ENCODE peak calls at places on chromosome 15, in five cellular contexts. S, B, N, V and Q are unnamed samples.

GRCh38 chr15:61834076-61834697 is 226.1 kb downstream of the VPS13C start:
- DNase-seq in B (peak; percentile 95), S (peak; percentile 85), N (peak; percentile 75), V (peak; percentile 84), Q (peak; percentile 10)

GRCh38 chr15:43499635-43500034 is 6.7 kb upstream of the TP53BP1 start:
- DNase-seq in V (no peak), S (no peak), B (no peak), N (no peak), Q (no peak)

GRCh38 chr15:67859331-67859946 is 19.6 kb upstream of the RNU6-1 start:
- DNase-seq in N (no peak), B (peak; percentile 53), V (no peak), S (no peak), Q (no peak)

GRCh38 chr15:27358751-27359434 is 387.9 kb downstream of the GABRG3 start:
- DNase-seq in B (peak; percentile 83), S (no peak), V (peak; percentile 5), N (no peak), Q (no peak)

GRCh38 chr15:48954538-48954937 is 9.2 kb downstream of the SHC4 start:
- DNase-seq in B (peak; percentile 78), S (no peak), N (no peak), V (peak; percentile 52), Q (no peak)

GRCh38 chr15:43901485-43901884 is 74.7 kb downstream of the WDR76 start:
- DNase-seq in S (no peak), N (no peak), B (no peak), V (no peak), Q (no peak)

GRCh38 chr15:47410243-47410642 is 307.1 kb upstream of the SEMA6D start:
- DNase-seq in S (no peak), N (no peak), V (no peak), B (no peak), Q (no peak)

GRCh38 chr15:69132935-69133861 is 27.2 kb upstream of the GLCE start:
- DNase-seq in B (no peak), V (no peak), S (no peak), N (no peak), Q (no peak)

GRCh38 chr15:99495430-99496301 is 70.1 kb upstream of the MEF2A start:
- DNase-seq in B (no peak), V (peak; percentile 47), S (no peak), N (no peak), Q (no peak)

GRCh38 chr15:20351448-20351961 is 190.1 kb downstream of the GOLGA6L6 start:
- DNase-seq in N (peak; percentile 32), S (no peak), B (peak; percentile 48), V (no peak), Q (no peak)

GRCh38 chr15:100902436-100903190 is 16.5 kb upstream of the LRRK1 start:
- DNase-seq in S (peak; percentile 63), N (peak; percentile 82), V (peak; percentile 96), B (peak; percentile 28), Q (no peak)

GRCh38 chr15:38758001-38758400 is 193.4 kb upstream of the RASGRP1 start:
- DNase-seq in B (no peak), N (no peak), S (no peak), V (peak; percentile 64), Q (no peak)

GRCh38 chr15:46921906-46922305 is 795.4 kb upstream of the SEMA6D start:
- DNase-seq in V (no peak), N (no peak), S (no peak), B (no peak), Q (no peak)

GRCh38 chr15:69044899-69045298 is 30.4 kb downstream of the NOX5 start:
- DNase-seq in N (no peak), S (no peak), B (no peak), V (peak; percentile 76), Q (no peak)

GRCh38 chr15:66734961-66735908 is 33.2 kb downstream of the SMAD6 start:
- DNase-seq in S (peak; percentile 46), N (no peak), B (no peak), V (no peak), Q (no peak)

GRCh38 chr15:61092387-61093157 is 136.5 kb downstream of the RORA start:
- DNase-seq in V (no peak), B (no peak), S (no peak), N (no peak), Q (no peak)

GRCh38 chr15:88529021-88529630 is 17.4 kb downstream of the DET1 start:
- DNase-seq in B (no peak), S (no peak), N (no peak), V (peak; percentile 53), Q (no peak)

GRCh38 chr15:85282504-85283115 is 97.8 kb upstream of the AKAP13 start:
- DNase-seq in N (no peak), B (no peak), S (no peak), V (peak; percentile 17), Q (peak; percentile 22)

GRCh38 chr15:63015618-63016017 is 26.9 kb upstream of the TPM1 start:
- DNase-seq in S (no peak), N (no peak), B (no peak), V (peak; percentile 66), Q (peak; percentile 73)

GRCh38 chr15:85362436-85363048 is 17.9 kb upstream of the AKAP13 start:
- DNase-seq in S (no peak), V (no peak), N (peak; percentile 44), B (no peak), Q (no peak)

GRCh38 chr15:89863918-89864317 is 29.9 kb downstream of the AP3S2 start:
- DNase-seq in N (no peak), S (no peak), B (no peak), V (peak; percentile 53), Q (no peak)

GRCh38 chr15:93072440-93073394 is 16.3 kb downstream of the RGMA start:
- DNase-seq in B (peak; percentile 95), V (peak; percentile 85), N (peak; percentile 85), S (peak; percentile 77), Q (no peak)

GRCh38 chr15:42385206-42385979 is 26.1 kb downstream of the CAPN3 start:
- DNase-seq in N (no peak), S (no peak), B (peak; percentile 91), V (peak; percentile 76), Q (no peak)

GRCh38 chr15:29393443-29393842 is 123.8 kb upstream of the NSMCE3 start:
- DNase-seq in B (no peak), S (no peak), V (no peak), N (no peak), Q (no peak)

GRCh38 chr15:40323953-40324937 is 753 bp downstream of the INAFM2 start:
- DNase-seq in N (no peak), B (peak; percentile 72), S (no peak), V (no peak), Q (no peak)

GRCh38 chr15:45588199-45588910 is 1.2 kb downstream of the BLOC1S6 start:
- DNase-seq in S (no peak), B (no peak), V (peak; percentile 12), N (no peak), Q (no peak)

GRCh38 chr15:91965501-91966180 is 112.1 kb downstream of the SLCO3A1 start:
- DNase-seq in B (no peak), S (no peak), V (peak; percentile 53), N (no peak), Q (peak; percentile 73)

GRCh38 chr15:91968610-91969009 is 115.1 kb downstream of the SLCO3A1 start:
- DNase-seq in B (no peak), S (no peak), V (no peak), N (no peak), Q (no peak)

GRCh38 chr15:91970142-91970541 is 116.6 kb downstream of the SLCO3A1 start:
- DNase-seq in S (no peak), B (no peak), V (peak; percentile 89), N (peak; percentile 63), Q (no peak)

GRCh38 chr15:91966181-91966552 is 112.7 kb downstream of the SLCO3A1 start:
- DNase-seq in B (no peak), N (no peak), S (no peak), V (no peak), Q (no peak)

DNA sequence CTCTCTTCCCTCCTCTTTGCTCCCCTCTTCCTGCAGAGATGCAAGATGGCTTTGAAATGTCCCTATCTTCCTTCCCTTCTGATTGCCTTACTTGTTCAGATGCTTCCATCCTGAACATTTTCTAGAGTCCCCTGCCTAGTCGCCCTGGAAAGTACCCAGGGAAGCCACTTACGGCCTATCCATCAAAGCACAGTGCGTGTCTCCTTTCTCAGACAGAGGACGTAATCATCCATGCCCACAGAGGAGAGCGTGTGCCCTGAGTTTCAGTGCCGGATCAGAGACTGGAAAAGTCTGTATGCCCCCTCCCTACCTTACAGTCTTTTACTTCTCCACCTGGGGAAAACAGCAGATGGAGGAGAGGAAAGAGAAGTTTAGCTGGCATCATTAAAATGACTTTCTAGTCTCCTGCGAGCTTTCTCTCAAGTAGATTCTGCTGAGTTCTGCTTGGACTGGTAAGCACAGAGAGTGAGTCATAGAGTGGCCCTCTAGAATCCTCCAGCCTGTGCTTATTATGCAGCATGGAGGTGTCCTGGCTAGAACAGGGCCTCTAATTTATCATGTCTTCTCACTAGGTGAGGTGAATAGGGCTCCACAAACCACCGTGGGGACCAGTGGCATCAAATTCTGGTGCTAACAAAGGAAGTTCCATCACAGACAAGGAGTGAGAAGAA is 114.6 kb downstream of the SLCO3A1 start:
- DNase-seq in V (no peak), N (no peak), B (no peak), S (no peak), Q (peak; percentile 60)
- H3K4me3 ChIP-seq in V (no peak overlapping the region), N (no peak overlapping the region), B (no peak overlapping the region), S (no peak overlapping the region), Q (peak overlapping the region; percentile 24)

GRCh38 chr15:70210538-70210937 is 112.8 kb upstream of the TLE3 start:
- DNase-seq in S (no peak), V (no peak), B (peak; percentile 51), N (no peak), Q (no peak)
- TF ChIP-seq CTCF in S (no peak), V (peak; percentile 5), B (peak; percentile 54), N (no peak), Q (peak; percentile 30)

DNA sequence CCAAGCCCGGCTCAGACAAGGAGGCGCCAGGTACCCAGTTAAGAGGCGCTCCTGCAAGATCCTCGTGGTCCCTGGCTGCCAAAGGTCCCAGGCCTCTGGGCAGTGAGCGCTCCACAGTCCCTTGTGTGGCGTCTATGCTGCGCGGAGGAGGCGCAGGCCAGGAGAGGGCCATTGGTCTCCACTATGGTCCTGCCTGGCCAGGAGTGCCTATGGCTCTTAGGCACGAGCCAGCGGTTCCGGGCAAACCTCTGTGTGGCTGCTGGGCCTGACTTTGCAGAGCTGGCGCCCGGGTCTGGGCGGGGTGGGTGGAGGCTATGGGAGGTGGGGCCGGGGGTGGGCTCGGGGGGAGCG is 660 bp upstream of the ADAMTSL3 start:
- DNase-seq in N (no peak), B (peak; percentile 84), S (no peak), V (no peak), Q (no peak)
- H3K4me3 ChIP-seq in N (peak overlapping the region; percentile 78), B (no peak overlapping the region), S (no peak overlapping the region), V (peak overlapping the region; percentile 41), Q (peak overlapping the region; percentile 14)

DNA sequence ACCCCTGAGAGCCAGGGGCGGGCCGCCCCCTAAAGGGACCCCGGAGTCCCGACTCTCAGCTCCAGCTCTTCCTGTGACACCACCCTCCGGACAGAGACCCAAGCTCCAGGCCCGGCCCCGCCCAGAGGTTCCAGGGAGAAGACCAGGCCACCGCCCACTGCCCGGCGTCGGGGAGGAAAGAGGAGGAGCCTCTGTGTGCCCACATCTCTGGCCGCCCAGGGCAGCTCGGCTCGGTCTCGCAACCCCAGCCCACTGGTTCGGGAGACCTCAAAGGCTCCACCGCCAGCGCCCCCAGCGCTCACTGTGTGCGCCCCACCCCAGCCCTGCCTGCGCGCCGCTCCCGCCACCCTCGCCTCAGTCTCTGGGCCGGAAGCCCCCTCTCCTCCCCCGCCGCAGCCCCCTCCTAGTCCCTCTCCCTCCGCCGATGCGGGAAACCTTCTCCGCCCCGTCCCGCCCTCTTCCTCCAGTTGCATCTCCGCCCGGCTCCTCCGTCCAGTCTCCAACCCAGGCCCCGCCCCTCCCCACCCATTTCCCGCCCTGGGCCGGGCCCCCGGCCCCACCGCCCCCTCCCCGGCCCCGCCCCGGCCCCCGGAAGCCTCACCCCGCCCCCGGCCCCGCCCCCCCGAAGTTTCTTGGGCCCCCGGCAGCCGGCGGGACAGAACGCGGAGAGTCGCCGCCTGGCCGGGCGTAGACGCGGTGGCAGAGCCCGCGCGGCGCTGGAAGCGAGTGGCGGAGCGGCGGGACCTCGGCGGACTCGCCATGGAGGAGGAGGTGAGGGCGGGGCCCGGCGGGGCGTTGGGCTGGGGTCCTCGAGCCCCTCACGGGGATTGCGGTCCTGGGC is at the start of gene PLEKHO2:
- DNase-seq in B (peak; percentile 99), S (peak; percentile 94), N (peak; percentile 98), V (peak; percentile 97), Q (no peak)
- TF ChIP-seq CTCF in B (peak; percentile 35), S (peak; percentile 50), N (no peak), V (peak; percentile 12), Q (no peak)